ENCODE peak calls at places on chromosomes 13 and 19, in eight cellular contexts. M, S, A, X, Y, W, H and U are unnamed samples.

GRCh38 chr19:47352095-47352494 is 3.0 kb downstream of the DHX34 start:
- DNase-seq in S (no peak), M (no peak), Y (no peak), X (no peak), W (no peak), H (no peak), A (no peak), U (no peak)

GRCh38 chr13:41546372-41547252 is 89.3 kb downstream of the RGCC start:
- DNase-seq in A (no peak), S (no peak), M (peak; percentile 89), Y (no peak), H (no peak), W (no peak), X (no peak), U (no peak)

GRCh38 chr13:59360108-59360507 is 803.6 kb downstream of the DIAPH3 start:
- DNase-seq in H (no peak), Y (no peak), M (no peak), X (no peak), W (no peak), S (peak; percentile 13), A (no peak), U (no peak)

GRCh38 chr13:101711307-101712025 is 259.0 kb downstream of the ITGBL1 start:
- DNase-seq in Y (no peak), M (no peak), X (no peak), W (no peak), S (peak; percentile 15), A (no peak), H (no peak), U (no peak)

GRCh38 chr13:34897220-34897619 is 44.9 kb upstream of the NBEA start:
- DNase-seq in M (no peak), Y (no peak), A (no peak), H (no peak), S (no peak), X (no peak), W (no peak), U (no peak)

GRCh38 chr13:110713981-110714797 is 689 bp downstream of the ING1 start:
- DNase-seq in M (peak; percentile 32), Y (peak; percentile 36), W (peak; percentile 38), X (peak; percentile 51), A (peak; percentile 59), S (peak; percentile 54), H (peak; percentile 41), U (peak; percentile 76)

GRCh38 chr13:47908200-47908902 is 92.7 kb downstream of the SUCLA2 start:
- DNase-seq in H (no peak), Y (no peak), X (no peak), W (no peak), S (no peak), A (no peak), M (peak; percentile 76), U (no peak)

GRCh38 chr19:19562665-19563347 is 24.7 kb downstream of the CILP2 start:
- DNase-seq in S (no peak), M (no peak), W (no peak), H (no peak), X (no peak), Y (no peak), A (no peak), U (no peak)

GRCh38 chr13:51856027-51856736 is 5.6 kb upstream of the CCDC70 start:
- DNase-seq in H (no peak), X (no peak), A (no peak), M (no peak), W (no peak), Y (no peak), S (no peak), U (no peak)

GRCh38 chr19:46902402-46902766 is 41.6 kb downstream of the ARHGAP35 start:
- DNase-seq in M (peak; percentile 31), Y (peak; percentile 65), H (no peak), X (no peak), S (no peak), A (no peak), W (no peak), U (no peak)

GRCh38 chr19:30374791-30375650 is 2.8 kb downstream of the ZNF536 start:
- DNase-seq in H (no peak), W (no peak), A (no peak), S (no peak), M (no peak), Y (no peak), X (no peak), U (no peak)
- H3K9me3 ChIP-seq in H (no peaks in the 10 kb centered on the region), W (no peaks in the 10 kb centered on the region), A (no peaks in the 10 kb centered on the region), S (no peaks in the 10 kb centered on the region), M (peaks cover 15% of the 10 kb centered on the region), Y (no peaks in the 10 kb centered on the region), X (no peaks in the 10 kb centered on the region), U (no peaks in the 10 kb centered on the region)

DNA sequence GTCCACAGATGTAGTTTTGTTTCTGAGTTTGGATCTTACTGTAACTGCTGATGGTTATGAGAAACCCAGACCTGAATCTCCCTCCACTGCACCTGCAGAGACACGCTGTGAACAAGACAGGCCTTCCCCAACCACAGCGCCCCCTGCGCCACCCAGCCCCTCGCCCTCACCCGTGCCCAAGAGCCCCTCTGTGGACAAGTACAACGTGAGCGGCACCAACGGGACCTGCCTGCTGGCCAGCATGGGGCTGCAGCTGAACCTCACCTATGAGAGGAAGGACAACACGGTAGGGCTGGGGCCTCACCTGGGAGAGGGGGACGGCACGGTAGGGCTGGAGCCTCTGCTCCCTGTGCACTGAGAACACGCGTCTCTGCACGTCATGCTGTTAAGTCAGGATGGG is 22.3 kb downstream of the LAMP1 start:
- DNase-seq in H (no peak), X (no peak), M (no peak), Y (no peak), S (no peak), W (no peak), A (no peak), U (no peak)
- H3K36me3 ChIP-seq in H (peaks cover 86% of the 10 kb centered on the region), X (peaks cover 15% of the 10 kb centered on the region), M (peaks cover 54% of the 10 kb centered on the region), Y (peaks cover 25% of the 10 kb centered on the region), S (peaks cover 85% of the 10 kb centered on the region), W (peaks cover 73% of the 10 kb centered on the region), A (no peaks in the 10 kb centered on the region), U (peaks cover 7% of the 10 kb centered on the region)

GRCh38 chr13:98524793-98525192 is 52.1 kb downstream of the STK24 start:
- DNase-seq in M (no peak), A (no peak), W (no peak), S (no peak), Y (no peak), H (no peak), X (no peak), U (no peak)

GRCh38 chr13:98524391-98524790 is 52.5 kb downstream of the STK24 start:
- DNase-seq in Y (no peak), M (no peak), X (no peak), S (no peak), A (no peak), W (no peak), H (no peak), U (no peak)

GRCh38 chr13:98525852-98526512 is 50.9 kb downstream of the STK24 start:
- DNase-seq in H (no peak), S (no peak), X (no peak), M (no peak), W (no peak), A (no peak), Y (no peak), U (no peak)

GRCh38 chr13:98523455-98524102 is 53.3 kb downstream of the STK24 start:
- DNase-seq in H (no peak), M (no peak), A (no peak), X (no peak), S (no peak), Y (no peak), W (no peak), U (no peak)

GRCh38 chr13:98525452-98525851 is 51.5 kb downstream of the STK24 start:
- DNase-seq in Y (no peak), M (no peak), W (no peak), S (no peak), A (no peak), H (no peak), X (no peak), U (no peak)
- H3K4me1 ChIP-seq in Y (peaks cover 6% of the 10 kb centered on the region), M (peaks cover 23% of the 10 kb centered on the region), W (peaks cover 36% of the 10 kb centered on the region), S (peaks cover 58% of the 10 kb centered on the region), A (peaks cover 18% of the 10 kb centered on the region), H (peaks cover 58% of the 10 kb centered on the region), X (peaks cover 63% of the 10 kb centered on the region), U (no peaks in the 10 kb centered on the region)

GRCh38 chr19:52010674-52011073 is 2.7 kb upstream of the ZNF615 start:
- DNase-seq in A (no peak), X (no peak), W (no peak), H (no peak), M (no peak), S (no peak), Y (no peak), U (no peak)
- H3K9me3 ChIP-seq in A (no peaks in the 10 kb centered on the region), X (no peaks in the 10 kb centered on the region), W (peaks cover 2% of the 10 kb centered on the region), H (no peaks in the 10 kb centered on the region), M (peaks cover 2% of the 10 kb centered on the region), S (peaks cover 72% of the 10 kb centered on the region), Y (no peaks in the 10 kb centered on the region), U (peaks cover 3% of the 10 kb centered on the region)

GRCh38 chr19:49651871-49652722 is 10.1 kb downstream of the SCAF1 start:
- DNase-seq in A (no peak), X (no peak), Y (no peak), H (no peak), W (no peak), S (no peak), M (no peak), U (no peak)

GRCh38 chr19:49652723-49653465 is 10.9 kb downstream of the SCAF1 start:
- DNase-seq in A (no peak), H (no peak), X (no peak), W (no peak), M (no peak), Y (no peak), S (no peak), U (peak; percentile 70)

GRCh38 chr19:49654581-49654980 is 11.1 kb downstream of the IRF3 start:
- DNase-seq in A (no peak), X (no peak), Y (no peak), W (no peak), H (no peak), S (no peak), M (no peak), U (no peak)

GRCh38 chr19:49651029-49651825 is 9.2 kb downstream of the SCAF1 start:
- DNase-seq in A (no peak), S (no peak), X (no peak), H (no peak), M (no peak), W (no peak), Y (no peak), U (peak; percentile 77)

GRCh38 chr19:49653466-49653806 is 11.4 kb downstream of the SCAF1 start:
- DNase-seq in S (no peak), M (no peak), W (no peak), A (no peak), Y (no peak), X (no peak), H (no peak), U (peak; percentile 70)
- H3K36me3 ChIP-seq in S (peaks cover 90% of the 10 kb centered on the region), M (peaks cover 74% of the 10 kb centered on the region), W (peaks cover 90% of the 10 kb centered on the region), A (no peaks in the 10 kb centered on the region), Y (peaks cover 44% of the 10 kb centered on the region), X (no peaks in the 10 kb centered on the region), H (peaks cover 100% of the 10 kb centered on the region), U (no peaks in the 10 kb centered on the region)

DNA sequence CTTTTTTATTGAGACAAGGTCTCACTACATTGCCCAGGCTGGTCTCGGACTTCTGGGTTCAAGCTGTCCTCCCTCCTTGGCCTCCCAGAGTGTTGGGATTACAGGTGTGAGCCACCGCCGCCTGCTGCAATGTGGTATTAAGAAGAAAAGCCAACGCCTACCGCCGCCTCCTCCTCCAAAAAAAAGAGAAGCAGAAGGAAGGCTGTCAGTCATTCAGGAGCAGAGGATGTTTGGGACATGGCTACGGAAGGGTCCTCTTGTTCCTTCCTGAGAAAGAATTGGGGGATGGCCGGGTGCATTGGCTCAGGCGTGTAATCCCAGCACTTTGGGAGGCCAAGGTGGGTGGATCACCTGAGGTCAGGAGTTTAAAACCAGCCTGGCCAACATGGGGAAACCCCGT is 1.2 kb downstream of the PPP1R37 start:
- DNase-seq in X (no peak), A (no peak), W (no peak), M (no peak), S (no peak), Y (no peak), H (no peak), U (no peak)
- H3K4me1 ChIP-seq in X (peaks cover 41% of the 10 kb centered on the region), A (peaks cover 32% of the 10 kb centered on the region), W (peaks cover 15% of the 10 kb centered on the region), M (peaks cover 25% of the 10 kb centered on the region), S (peaks cover 60% of the 10 kb centered on the region), Y (peaks cover 30% of the 10 kb centered on the region), H (peaks cover 66% of the 10 kb centered on the region), U (no peaks in the 10 kb centered on the region)

GRCh38 chr19:45766919-45767346 is 2.1 kb downstream of the SIX5 start:
- DNase-seq in X (no peak), A (no peak), H (no peak), Y (no peak), M (peak; percentile 16), W (no peak), S (no peak), U (peak; percentile 85)
- H3K9me3 ChIP-seq in X (no peaks in the 10 kb centered on the region), A (no peaks in the 10 kb centered on the region), H (no peaks in the 10 kb centered on the region), Y (no peaks in the 10 kb centered on the region), M (no peaks in the 10 kb centered on the region), W (no peaks in the 10 kb centered on the region), S (no peaks in the 10 kb centered on the region), U (no peaks in the 10 kb centered on the region)